ENCODE peak calls at places on chromosomes 3 and 15, in ten cellular contexts. B, N, Z, X, H, L, O, J, T and E are unnamed samples.

GRCh38 chr15:87365221-87365620 is 891.3 kb downstream of the NTRK3 start:
- DNase-seq in Z (no peak), B (no peak), J (peak; percentile 29), X (peak; percentile 34), O (no peak), L (no peak), T (peak; percentile 48), N (no peak), H (peak; percentile 84), E (no peak)

GRCh38 chr3:150237490-150237889 is 170.6 kb upstream of the TSC22D2 start:
- DNase-seq in X (peak; percentile 74), B (no peak), O (no peak), Z (peak; percentile 49), H (peak; percentile 88), T (peak; percentile 60), N (no peak), J (peak; percentile 96), L (no peak), E (no peak)

GRCh38 chr15:27776501-27776900 is 322.6 kb downstream of the OCA2 start:
- DNase-seq in X (no peak), L (no peak), B (no peak), N (no peak), H (no peak), J (no peak), O (no peak), Z (no peak), T (no peak), E (no peak)

GRCh38 chr15:48855501-48856440 is 22.2 kb upstream of the EID1 start:
- DNase-seq in O (peak; percentile 56), Z (no peak), J (peak; percentile 55), T (peak; percentile 30), H (no peak), B (no peak), N (no peak), L (no peak), X (peak; percentile 26), E (no peak)

GRCh38 chr3:13598926-13599886 is 50.3 kb downstream of the FBLN2 start:
- DNase-seq in O (no peak), X (peak; percentile 67), T (no peak), J (peak; percentile 38), L (no peak), Z (no peak), B (peak; percentile 18), N (no peak), H (peak; percentile 82), E (no peak)

GRCh38 chr3:15982667-15983145 is 184.9 kb upstream of the ANKRD28 start:
- DNase-seq in N (no peak), Z (peak; percentile 50), H (peak; percentile 68), J (peak; percentile 92), T (peak; percentile 81), B (peak; percentile 44), X (peak; percentile 92), L (peak; percentile 43), O (no peak), E (no peak)

GRCh38 chr3:141575879-141576743 is 89.3 kb downstream of the RASA2 start:
- DNase-seq in O (no peak), L (no peak), B (no peak), N (no peak), X (peak; percentile 21), Z (no peak), J (peak; percentile 8), T (peak; percentile 42), H (no peak), E (no peak)

GRCh38 chr3:97872209-97873042 is 50.6 kb downstream of the CRYBG3 start:
- DNase-seq in Z (no peak), X (peak; percentile 7), N (no peak), J (peak; percentile 83), L (no peak), O (no peak), B (no peak), H (peak; percentile 78), T (peak; percentile 25), E (no peak)

GRCh38 chr3:184765730-184766074 is 46.3 kb upstream of the VPS8 start:
- DNase-seq in T (no peak), Z (no peak), N (no peak), H (peak; percentile 47), J (peak; percentile 84), L (no peak), X (no peak), O (no peak), B (no peak), E (no peak)

GRCh38 chr3:10404377-10404776 is 83.5 kb upstream of the SEC13 start:
- DNase-seq in H (no peak), Z (no peak), J (no peak), X (no peak), O (no peak), T (no peak), N (no peak), L (no peak), B (no peak), E (no peak)

GRCh38 chr15:31469801-31470545 is 143.3 kb downstream of the KLF13 start:
- DNase-seq in J (no peak), L (no peak), B (no peak), T (no peak), X (no peak), N (no peak), H (no peak), Z (no peak), O (no peak), E (peak; percentile 25)

GRCh38 chr15:98776607-98777281 is 128.4 kb downstream of the IGF1R start:
- DNase-seq in Z (peak; percentile 39), X (no peak), H (no peak), L (no peak), N (no peak), T (no peak), O (peak; percentile 39), J (no peak), B (peak; percentile 42), E (peak; percentile 58)

GRCh38 chr3:129694228-129694627 is 87.8 kb upstream of the PLXND1 start:
- DNase-seq in X (no peak), L (no peak), H (no peak), Z (no peak), T (no peak), J (peak; percentile 41), O (no peak), N (no peak), B (no peak), E (no peak)

GRCh38 chr3:113158210-113158609 is 53.1 kb upstream of the BOC start:
- DNase-seq in X (no peak), J (no peak), T (no peak), O (no peak), H (no peak), Z (no peak), B (no peak), L (no peak), N (no peak), E (no peak)

GRCh38 chr15:26891448-26891881 is 24.6 kb downstream of the GABRA5 start:
- DNase-seq in T (peak; percentile 32), H (peak; percentile 96), N (peak; percentile 70), J (peak; percentile 5), L (peak; percentile 60), O (peak; percentile 89), B (peak; percentile 47), X (peak; percentile 74), Z (no peak), E (peak; percentile 82)

GRCh38 chr3:103048371-103048722 is 613.5 kb downstream of the ZPLD1 start:
- DNase-seq in H (peak; percentile 0), J (no peak), X (peak; percentile 71), N (no peak), B (no peak), Z (no peak), O (no peak), T (no peak), L (no peak), E (no peak)

GRCh38 chr15:60804986-60805949 is 326.3 kb upstream of the ICE2 start:
- DNase-seq in O (peak; percentile 85), N (peak; percentile 94), X (peak; percentile 82), H (peak; percentile 62), T (no peak), J (peak; percentile 88), B (peak; percentile 56), L (no peak), Z (peak; percentile 62), E (no peak)

GRCh38 chr3:9770276-9770812 is 597 bp upstream of the CAMK1 start:
- DNase-seq in L (peak; percentile 25), J (peak; percentile 30), T (no peak), N (no peak), O (no peak), Z (peak; percentile 91), B (peak; percentile 93), X (no peak), H (peak; percentile 77), E (no peak)

GRCh38 chr3:30567139-30567753 is 39.2 kb upstream of the TGFBR2 start:
- DNase-seq in Z (no peak), H (no peak), X (no peak), N (no peak), B (no peak), L (no peak), O (no peak), J (no peak), T (no peak), E (no peak)

GRCh38 chr3:13009132-13009945 is 63.9 kb downstream of the IQSEC1 start:
- DNase-seq in N (no peak), Z (peak; percentile 70), X (peak; percentile 64), T (no peak), O (no peak), B (peak; percentile 81), L (no peak), J (no peak), H (peak; percentile 60), E (peak; percentile 80)

GRCh38 chr3:24135280-24135679 is 190.2 kb downstream of the NR1D2 start:
- DNase-seq in X (no peak), Z (no peak), L (no peak), T (no peak), B (no peak), J (peak; percentile 47), N (no peak), H (no peak), O (no peak), E (no peak)

GRCh38 chr3:46717447-46718231 is at the start of gene PRSS50:
- DNase-seq in X (no peak), Z (no peak), B (no peak), O (peak; percentile 37), J (no peak), H (peak; percentile 78), N (no peak), L (no peak), T (no peak), E (peak; percentile 74)

GRCh38 chr3:152050782-152051405 is 177.5 kb downstream of the SUCNR1 start:
- DNase-seq in B (no peak), H (no peak), N (no peak), T (no peak), J (no peak), O (no peak), L (no peak), Z (no peak), X (no peak), E (no peak)

GRCh38 chr3:112693186-112693585 is 52.2 kb upstream of the CCDC80 start:
- DNase-seq in B (no peak), Z (no peak), T (no peak), O (peak; percentile 12), L (no peak), J (no peak), H (no peak), N (no peak), X (no peak), E (no peak)

GRCh38 chr3:133040696-133041523 is 2.7 kb downstream of the TMEM108 start:
- DNase-seq in B (peak; percentile 80), J (peak; percentile 84), T (peak; percentile 70), N (peak; percentile 75), O (peak; percentile 80), Z (peak; percentile 67), H (peak; percentile 97), L (peak; percentile 72), X (peak; percentile 69), E (peak; percentile 55)

GRCh38 chr3:196872316-196872715 is 4.6 kb downstream of the SENP5 start:
- DNase-seq in N (no peak), B (no peak), Z (no peak), J (no peak), T (no peak), O (no peak), X (no peak), L (no peak), H (no peak), E (no peak)

GRCh38 chr15:35674873-35675781 is 129.2 kb upstream of the DPH6 start:
- DNase-seq in O (no peak), B (no peak), N (no peak), X (peak; percentile 20), T (no peak), H (peak; percentile 47), Z (no peak), J (no peak), L (no peak), E (no peak)

GRCh38 chr15:88954431-88955277 is 41.5 kb upstream of the MFGE8 start:
- DNase-seq in N (no peak), L (peak; percentile 58), B (peak; percentile 76), J (no peak), T (no peak), H (peak; percentile 92), Z (peak; percentile 26), O (peak; percentile 27), X (no peak), E (no peak)